ENCODE peak calls at places on chromosomes 7 and 10, in ten cellular contexts. One of them, this sample, is unnamed.

GRCh38 chr10:66752714-66753113 is 173.1 kb upstream of the LRRTM3 start:
- DNase-seq in NCI-H1105 treated with DMSO at 0.1 percent for 48 hours: no peak
- DNase-seq in stimulated activated CD8-positive, alpha-beta memory T cell treated with anti-CD3 and anti-CD28 coated beads, Interleukin-7, amount 100 ng/mL, for 1 hour: no peak
- DNase-seq in GM20000: no peak
- DNase-seq in H7: no peak
- DNase-seq in GF-D8: no peak
- DNase-seq in cerebellum: no peak
- DNase-seq in A172: peak; percentile 27
- DNase-seq in GM23248: peak; percentile 2
- DNase-seq in IMR-90: peak; percentile 63
- DNase-seq in this sample: no peak

GRCh38 chr10:28668363-28669226 is 8.7 kb upstream of the BAMBI start:
- DNase-seq in GM23248: peak; percentile 41
- DNase-seq in NCI-H1105 treated with DMSO at 0.1 percent for 48 hours: no peak
- DNase-seq in A172: no peak
- DNase-seq in stimulated activated CD8-positive, alpha-beta memory T cell treated with anti-CD3 and anti-CD28 coated beads, Interleukin-7, amount 100 ng/mL, for 1 hour: no peak
- DNase-seq in GM20000: no peak
- DNase-seq in H7: peak; percentile 90
- DNase-seq in GF-D8: no peak
- DNase-seq in cerebellum: no peak
- DNase-seq in IMR-90: no peak
- DNase-seq in this sample: no peak

GRCh38 chr7:127536426-127537152 is 48.8 kb downstream of the GCC1 start:
- DNase-seq in IMR-90: no peak
- DNase-seq in cerebellum: peak; percentile 33
- DNase-seq in stimulated activated CD8-positive, alpha-beta memory T cell treated with anti-CD3 and anti-CD28 coated beads, Interleukin-7, amount 100 ng/mL, for 1 hour: no peak
- DNase-seq in H7: peak; percentile 38
- DNase-seq in NCI-H1105 treated with DMSO at 0.1 percent for 48 hours: peak; percentile 21
- DNase-seq in GM20000: no peak
- DNase-seq in A172: no peak
- DNase-seq in GF-D8: no peak
- DNase-seq in GM23248: peak; percentile 22
- DNase-seq in this sample: no peak

GRCh38 chr7:100604078-100604975 is 2.2 kb downstream of the PCOLCE start:
- DNase-seq in GM20000: peak; percentile 91
- DNase-seq in cerebellum: peak; percentile 93
- DNase-seq in A172: peak; percentile 40
- DNase-seq in GM23248: peak; percentile 76
- DNase-seq in GF-D8: peak; percentile 39
- DNase-seq in H7: peak; percentile 99
- DNase-seq in stimulated activated CD8-positive, alpha-beta memory T cell treated with anti-CD3 and anti-CD28 coated beads, Interleukin-7, amount 100 ng/mL, for 1 hour: no peak
- DNase-seq in IMR-90: peak; percentile 46
- DNase-seq in NCI-H1105 treated with DMSO at 0.1 percent for 48 hours: peak; percentile 32
- DNase-seq in this sample: no peak

GRCh38 chr10:86367339-86367951 is 850 bp upstream of the GRID1 start:
- DNase-seq in GF-D8: no peak
- DNase-seq in A172: no peak
- DNase-seq in H7: peak; percentile 85
- DNase-seq in NCI-H1105 treated with DMSO at 0.1 percent for 48 hours: no peak
- DNase-seq in GM20000: peak; percentile 52
- DNase-seq in cerebellum: peak; percentile 25
- DNase-seq in GM23248: peak; percentile 39
- DNase-seq in stimulated activated CD8-positive, alpha-beta memory T cell treated with anti-CD3 and anti-CD28 coated beads, Interleukin-7, amount 100 ng/mL, for 1 hour: no peak
- DNase-seq in IMR-90: no peak
- DNase-seq in this sample: no peak

GRCh38 chr10:27865221-27865635 is 119.6 kb upstream of the MKX start:
- DNase-seq in cerebellum: no peak
- DNase-seq in NCI-H1105 treated with DMSO at 0.1 percent for 48 hours: no peak
- DNase-seq in GM20000: no peak
- DNase-seq in GF-D8: no peak
- DNase-seq in stimulated activated CD8-positive, alpha-beta memory T cell treated with anti-CD3 and anti-CD28 coated beads, Interleukin-7, amount 100 ng/mL, for 1 hour: no peak
- DNase-seq in IMR-90: peak; percentile 23
- DNase-seq in A172: peak; percentile 6
- DNase-seq in H7: no peak
- DNase-seq in GM23248: peak; percentile 61
- DNase-seq in this sample: no peak

GRCh38 chr7:95886501-95887090 is 114.2 kb downstream of the DYNC1I1 start:
- DNase-seq in stimulated activated CD8-positive, alpha-beta memory T cell treated with anti-CD3 and anti-CD28 coated beads, Interleukin-7, amount 100 ng/mL, for 1 hour: no peak
- DNase-seq in H7: no peak
- DNase-seq in GF-D8: no peak
- DNase-seq in NCI-H1105 treated with DMSO at 0.1 percent for 48 hours: peak; percentile 73
- DNase-seq in IMR-90: peak; percentile 19
- DNase-seq in cerebellum: no peak
- DNase-seq in GM23248: peak; percentile 22
- DNase-seq in A172: peak; percentile 16
- DNase-seq in GM20000: no peak
- DNase-seq in this sample: no peak

GRCh38 chr10:51063659-51064535 is 10.4 kb upstream of the PRKG1 start:
- DNase-seq in cerebellum: no peak
- DNase-seq in GM20000: no peak
- DNase-seq in A172: peak; percentile 4
- DNase-seq in GF-D8: no peak
- DNase-seq in NCI-H1105 treated with DMSO at 0.1 percent for 48 hours: peak; percentile 9
- DNase-seq in GM23248: peak; percentile 71
- DNase-seq in stimulated activated CD8-positive, alpha-beta memory T cell treated with anti-CD3 and anti-CD28 coated beads, Interleukin-7, amount 100 ng/mL, for 1 hour: no peak
- DNase-seq in H7: no peak
- DNase-seq in IMR-90: peak; percentile 77
- DNase-seq in this sample: no peak

GRCh38 chr10:73246783-73247508 is at the start of gene DNAJC9:
- DNase-seq in GF-D8: peak; percentile 90
- DNase-seq in GM20000: peak; percentile 91
- DNase-seq in GM23248: peak; percentile 98
- DNase-seq in cerebellum: peak; percentile 91
- DNase-seq in A172: peak; percentile 87
- DNase-seq in H7: peak; percentile 93
- DNase-seq in NCI-H1105 treated with DMSO at 0.1 percent for 48 hours: peak; percentile 85
- DNase-seq in stimulated activated CD8-positive, alpha-beta memory T cell treated with anti-CD3 and anti-CD28 coated beads, Interleukin-7, amount 100 ng/mL, for 1 hour: peak; percentile 96
- DNase-seq in IMR-90: peak; percentile 90
- DNase-seq in this sample: peak; percentile 80

GRCh38 chr10:69088801-69089501 is 1.0 kb downstream of the SRGN start:
- DNase-seq in IMR-90: peak; percentile 52
- DNase-seq in GF-D8: peak; percentile 72
- DNase-seq in A172: peak; percentile 81
- DNase-seq in GM23248: peak; percentile 47
- DNase-seq in stimulated activated CD8-positive, alpha-beta memory T cell treated with anti-CD3 and anti-CD28 coated beads, Interleukin-7, amount 100 ng/mL, for 1 hour: no peak
- DNase-seq in GM20000: peak; percentile 45
- DNase-seq in H7: no peak
- DNase-seq in cerebellum: no peak
- DNase-seq in NCI-H1105 treated with DMSO at 0.1 percent for 48 hours: no peak
- DNase-seq in this sample: peak; percentile 74

GRCh38 chr7:148914208-148914777 is 30.2 kb upstream of the EZH2 start:
- DNase-seq in GF-D8: peak; percentile 70
- DNase-seq in A172: peak; percentile 69
- DNase-seq in IMR-90: peak; percentile 85
- DNase-seq in H7: no peak
- DNase-seq in NCI-H1105 treated with DMSO at 0.1 percent for 48 hours: no peak
- DNase-seq in GM20000: peak; percentile 38
- DNase-seq in stimulated activated CD8-positive, alpha-beta memory T cell treated with anti-CD3 and anti-CD28 coated beads, Interleukin-7, amount 100 ng/mL, for 1 hour: no peak
- DNase-seq in cerebellum: no peak
- DNase-seq in GM23248: peak; percentile 68
- DNase-seq in this sample: peak; percentile 49

GRCh38 chr7:102457352-102457924 is 7.2 kb downstream of the ALKBH4 start:
- DNase-seq in GM23248: no peak
- DNase-seq in IMR-90: no peak
- DNase-seq in GM20000: no peak
- DNase-seq in A172: no peak
- DNase-seq in cerebellum: no peak
- DNase-seq in H7: no peak
- DNase-seq in GF-D8: no peak
- DNase-seq in stimulated activated CD8-positive, alpha-beta memory T cell treated with anti-CD3 and anti-CD28 coated beads, Interleukin-7, amount 100 ng/mL, for 1 hour: no peak
- DNase-seq in NCI-H1105 treated with DMSO at 0.1 percent for 48 hours: no peak
- DNase-seq in this sample: no peak

GRCh38 chr10:34824870-34825269 is 9.8 kb upstream of the PARD3 start:
- DNase-seq in cerebellum: no peak
- DNase-seq in GF-D8: no peak
- DNase-seq in GM23248: no peak
- DNase-seq in A172: no peak
- DNase-seq in stimulated activated CD8-positive, alpha-beta memory T cell treated with anti-CD3 and anti-CD28 coated beads, Interleukin-7, amount 100 ng/mL, for 1 hour: no peak
- DNase-seq in H7: peak; percentile 58
- DNase-seq in NCI-H1105 treated with DMSO at 0.1 percent for 48 hours: no peak
- DNase-seq in GM20000: no peak
- DNase-seq in IMR-90: no peak
- DNase-seq in this sample: no peak

This sample was measured in GM12864.